ENCODE peak calls at places on chromosomes 2 and 18, in seven cellular contexts. Y is GM23248, H is PC-3, Q is MM.1S, V is neural progenitor cell, Z is GM23338, U is hepatocyte. L is an unnamed sample.

GRCh38 chr2:128573531-128573930 is 254.9 kb upstream of the HS6ST1 start:
- DNase-seq in Z (no peak), V (no peak), Y (no peak), H (no peak), U (no peak), Q (no peak), L (no peak)

GRCh38 chr2:220585241-220585640 is 957.8 kb downstream of the SLC4A3 start:
- DNase-seq in V (no peak), U (no peak), Y (peak), Q (no peak), H (no peak), Z (no peak), L (no peak)

GRCh38 chr2:37833420-37833819 is 91.7 kb upstream of the RMDN2 start:
- DNase-seq in Q (no peak), Y (peak), Z (no peak), V (no peak), H (no peak), U (no peak), L (no peak)

GRCh38 chr2:177598321-177598922 is 205.8 kb downstream of the AGPS start:
- DNase-seq in U (peak), Z (no peak), H (no peak), Q (no peak), V (no peak), Y (peak), L (no peak)

GRCh38 chr2:99850076-99850710 is 292.2 kb downstream of the AFF3 start:
- DNase-seq in H (peak), V (no peak), Y (no peak), Z (no peak), U (peak), Q (no peak), L (no peak)

GRCh38 chr2:190320696-190321095 is 1.1 kb upstream of the HIBCH start:
- DNase-seq in Z (no peak), H (no peak), V (no peak), Q (no peak), U (no peak), Y (no peak), L (no peak)

GRCh38 chr2:74373189-74373588 is 6.9 kb downstream of the DCTN1 start:
- DNase-seq in Z (peak), Q (no peak), V (peak), U (peak), H (no peak), Y (peak), L (no peak)

GRCh38 chr18:56575819-56576663 is 62.4 kb downstream of the TXNL1 start:
- DNase-seq in Y (peak), H (peak), Z (peak), U (peak), V (peak), Q (peak), L (peak)

GRCh38 chr2:202566286-202566685 is 68.5 kb upstream of the FAM117B start:
- DNase-seq in Y (peak), V (no peak), Z (no peak), Q (no peak), U (no peak), H (no peak), L (no peak)

GRCh38 chr18:34493099-34493544 is 217.0 kb upstream of the DTNA start:
- DNase-seq in Q (peak), V (peak), H (peak), Z (peak), U (peak), Y (peak), L (no peak)

GRCh38 chr2:70520825-70521224 is 32.8 kb downstream of the TGFA start:
- DNase-seq in U (no peak), V (no peak), Q (no peak), Y (no peak), Z (no peak), H (peak), L (no peak)

GRCh38 chr18:28875059-28875458 is 698.1 kb upstream of the CDH2 start:
- DNase-seq in V (no peak), Q (no peak), Z (no peak), Y (peak), U (no peak), H (no peak), L (no peak)

GRCh38 chr2:24922556-24922955 is 2.5 kb upstream of the ADCY3 start:
- DNase-seq in Z (no peak), H (no peak), V (no peak), Q (no peak), U (no peak), Y (no peak), L (no peak)

GRCh38 chr2:240857039-240858008 is 11.3 kb upstream of the AGXT start:
- DNase-seq in U (peak), H (no peak), Z (no peak), V (no peak), Y (no peak), Q (no peak), L (no peak)

GRCh38 chr2:3005859-3006258 is 371.8 kb downstream of the EIPR1 start:
- DNase-seq in Q (no peak), U (no peak), V (no peak), H (no peak), Y (no peak), Z (no peak), L (no peak)

GRCh38 chr18:75209129-75209951 is at the start of gene PTGR3:
- DNase-seq in U (peak), Z (peak), Y (peak), Q (peak), H (peak), V (peak), L (peak)

GRCh38 chr2:174553811-174554493 is 43.7 kb downstream of the WIPF1 start:
- DNase-seq in Y (no peak), U (no peak), V (no peak), Z (no peak), Q (no peak), H (no peak), L (no peak)

GRCh38 chr18:7090771-7091170 is 26.8 kb downstream of the LAMA1 start:
- DNase-seq in U (no peak), Q (no peak), H (no peak), V (no peak), Y (no peak), Z (no peak), L (no peak)

DNA sequence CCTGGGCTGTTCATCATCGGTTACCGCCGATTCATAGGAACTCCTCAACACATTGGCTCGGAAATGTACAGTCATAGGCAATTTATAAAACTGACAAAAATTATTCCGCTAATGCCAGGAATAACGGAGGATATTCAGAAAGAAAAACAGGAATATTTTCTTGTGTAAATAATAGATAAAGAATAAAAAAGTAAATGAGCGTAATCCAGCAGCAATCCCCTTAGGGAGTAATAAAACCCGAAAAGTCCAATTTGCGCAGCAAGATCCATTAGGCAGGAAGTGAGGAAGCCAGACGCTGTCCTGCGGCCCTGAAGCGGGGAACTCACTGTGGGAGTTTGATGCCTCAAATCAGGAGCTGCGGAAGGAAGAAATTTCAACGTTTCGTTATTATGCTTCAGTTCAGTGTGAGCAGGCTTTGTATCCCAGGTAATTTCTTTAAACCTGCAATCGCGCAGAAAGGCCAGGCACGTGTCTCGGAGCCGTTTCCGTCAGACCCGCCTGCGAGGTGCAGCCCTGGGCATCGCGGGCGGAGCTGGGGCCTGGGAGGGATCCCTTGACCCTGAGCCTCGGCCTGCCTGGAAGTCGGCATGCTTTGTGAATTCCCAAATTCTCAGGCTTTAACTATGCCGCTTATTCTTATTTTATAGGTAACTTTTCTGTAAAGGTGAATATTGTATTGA is 180.9 kb upstream of the ALKAL2 start:
- DNase-seq in Z (peak), H (no peak), Y (no peak), Q (no peak), V (no peak), U (no peak), L (no peak)
- TF ChIP-seq EZH2 in Z (peak), H (no peak), Y (no peak), Q (no peak), V (no peak), U (no peak), L (no peak)

GRCh38 chr2:217851191-217852020 is 151.4 kb downstream of the TNS1 start:
- DNase-seq in Y (peak), Z (no peak), V (no peak), H (peak), U (no peak), Q (no peak), L (no peak)

GRCh38 chr2:217848351-217848957 is 154.3 kb downstream of the TNS1 start:
- DNase-seq in U (no peak), V (no peak), Q (no peak), Y (no peak), H (no peak), Z (no peak), L (no peak)

GRCh38 chr2:217849154-217849553 is 153.6 kb downstream of the TNS1 start:
- DNase-seq in Y (peak), U (no peak), Q (no peak), H (peak), Z (no peak), V (no peak), L (no peak)

GRCh38 chr2:217847552-217848350 is 155.0 kb downstream of the TNS1 start:
- DNase-seq in H (no peak), Y (no peak), U (no peak), Q (no peak), Z (no peak), V (no peak), L (no peak)

DNA sequence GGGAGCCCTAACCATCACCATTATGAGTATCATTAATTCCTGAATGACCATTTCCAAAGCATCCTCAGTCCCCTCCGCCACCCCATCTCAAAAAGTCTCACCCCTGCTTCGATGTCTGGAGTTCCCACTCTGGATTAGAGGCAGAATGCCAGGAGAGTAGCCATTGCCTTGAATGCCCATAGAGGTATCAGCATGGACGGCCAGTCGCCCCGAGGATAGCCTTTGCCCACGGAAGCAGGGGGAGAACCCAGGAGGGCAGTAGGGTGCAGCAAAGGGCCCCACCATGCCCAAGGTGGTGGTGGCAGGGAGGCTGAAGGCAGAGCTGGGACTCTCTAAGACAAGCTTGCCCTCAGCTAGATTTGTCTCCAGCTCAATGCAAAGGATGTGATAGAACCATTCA is 153.2 kb downstream of the TNS1 start:
- DNase-seq in H (no peak), U (no peak), Z (no peak), V (no peak), Y (no peak), Q (no peak), L (no peak)
- H3K27ac ChIP-seq in H (no peak), U (peak), Z (no peak), V (no peak), Y (peak), Q (no peak), L (no peak)

DNA sequence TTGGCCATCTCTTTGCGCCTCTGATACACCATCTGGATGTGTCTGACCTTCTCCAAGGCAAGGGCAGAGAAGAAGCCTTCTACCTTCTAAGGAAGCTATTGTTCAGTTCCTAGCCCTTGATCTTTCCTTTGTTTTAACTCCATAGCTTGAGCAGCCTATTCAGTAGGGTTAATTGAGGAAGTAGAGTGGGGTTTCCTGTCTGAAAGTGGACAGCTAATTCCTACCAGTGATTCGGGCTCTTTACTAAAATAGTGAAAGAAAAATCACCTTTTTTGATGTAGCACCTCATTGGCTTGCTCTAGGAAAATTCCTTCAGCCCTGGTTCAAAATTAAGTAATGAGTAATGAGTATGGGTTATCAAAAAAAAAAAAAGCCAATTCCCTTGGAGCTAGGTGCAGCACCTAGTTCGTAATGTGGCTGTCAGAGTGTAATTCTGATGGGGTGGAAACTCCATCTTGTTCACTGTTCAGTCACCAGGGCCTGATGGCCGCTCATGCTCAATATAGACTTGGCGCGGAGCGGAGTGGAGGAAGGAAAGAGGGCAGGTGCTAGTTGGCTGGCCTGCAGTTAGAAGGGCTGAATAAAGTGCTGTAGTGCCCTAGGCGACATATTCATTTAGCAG is 2.9 kb upstream of the MGAT5 start:
- DNase-seq in U (no peak), H (no peak), Z (no peak), Y (no peak), Q (no peak), V (no peak), L (no peak)
- TF ChIP-seq EZH2phosphoT487 in U (no peak), H (no peak), Z (no peak), Y (no peak), Q (no peak), V (no peak), L (no peak)

GRCh38 chr2:189304360-189304759 is 124.8 kb upstream of the COL5A2 start:
- DNase-seq in V (no peak), Q (no peak), Z (no peak), H (no peak), Y (no peak), U (no peak), L (no peak)

GRCh38 chr2:189305291-189305943 is 125.9 kb upstream of the COL5A2 start:
- DNase-seq in Z (no peak), V (no peak), Q (no peak), U (no peak), H (peak), Y (peak), L (no peak)

GRCh38 chr2:189312211-189312610 is 129.1 kb upstream of the WDR75 start:
- DNase-seq in Q (no peak), Y (no peak), Z (no peak), U (no peak), H (no peak), V (no peak), L (no peak)

GRCh38 chr2:189306441-189307006 is 127.0 kb upstream of the COL5A2 start:
- DNase-seq in U (no peak), H (no peak), Y (no peak), V (no peak), Z (no peak), Q (no peak), L (no peak)

GRCh38 chr2:189308056-189308790 is 128.7 kb upstream of the COL5A2 start:
- DNase-seq in H (no peak), Z (no peak), U (no peak), Q (no peak), Y (no peak), V (no peak), L (no peak)
- TF ChIP-seq EZH2 in H (no peak), Z (no peak), U (no peak), Q (no peak), Y (no peak), V (no peak), L (no peak)

GRCh38 chr18:77119101-77119850 is 13.3 kb downstream of the MBP start:
- DNase-seq in Z (no peak), Q (no peak), Y (no peak), U (no peak), H (no peak), V (no peak), L (no peak)
- H3K27ac ChIP-seq in Z (no peak), Q (no peak), Y (no peak), U (no peak), H (no peak), V (no peak), L (no peak)

GRCh38 chr2:236168110-236169067 is at the start of gene GBX2:
- DNase-seq in U (peak), Y (peak), Z (peak), V (peak), H (peak), Q (no peak), L (peak)

GRCh38 chr2:236166781-236167296 is 1.3 kb downstream of the GBX2 start:
- DNase-seq in V (peak), Y (no peak), Q (no peak), U (no peak), Z (peak), H (no peak), L (no peak)

GRCh38 chr2:236166157-236166780 is 1.9 kb downstream of the GBX2 start:
- DNase-seq in H (no peak), U (no peak), Z (peak), Y (peak), Q (no peak), V (peak), L (no peak)

GRCh38 chr2:236169151-236169721 is 1.1 kb upstream of the GBX2 start:
- DNase-seq in Z (peak), Q (no peak), H (no peak), U (no peak), Y (no peak), V (peak), L (no peak)

DNA sequence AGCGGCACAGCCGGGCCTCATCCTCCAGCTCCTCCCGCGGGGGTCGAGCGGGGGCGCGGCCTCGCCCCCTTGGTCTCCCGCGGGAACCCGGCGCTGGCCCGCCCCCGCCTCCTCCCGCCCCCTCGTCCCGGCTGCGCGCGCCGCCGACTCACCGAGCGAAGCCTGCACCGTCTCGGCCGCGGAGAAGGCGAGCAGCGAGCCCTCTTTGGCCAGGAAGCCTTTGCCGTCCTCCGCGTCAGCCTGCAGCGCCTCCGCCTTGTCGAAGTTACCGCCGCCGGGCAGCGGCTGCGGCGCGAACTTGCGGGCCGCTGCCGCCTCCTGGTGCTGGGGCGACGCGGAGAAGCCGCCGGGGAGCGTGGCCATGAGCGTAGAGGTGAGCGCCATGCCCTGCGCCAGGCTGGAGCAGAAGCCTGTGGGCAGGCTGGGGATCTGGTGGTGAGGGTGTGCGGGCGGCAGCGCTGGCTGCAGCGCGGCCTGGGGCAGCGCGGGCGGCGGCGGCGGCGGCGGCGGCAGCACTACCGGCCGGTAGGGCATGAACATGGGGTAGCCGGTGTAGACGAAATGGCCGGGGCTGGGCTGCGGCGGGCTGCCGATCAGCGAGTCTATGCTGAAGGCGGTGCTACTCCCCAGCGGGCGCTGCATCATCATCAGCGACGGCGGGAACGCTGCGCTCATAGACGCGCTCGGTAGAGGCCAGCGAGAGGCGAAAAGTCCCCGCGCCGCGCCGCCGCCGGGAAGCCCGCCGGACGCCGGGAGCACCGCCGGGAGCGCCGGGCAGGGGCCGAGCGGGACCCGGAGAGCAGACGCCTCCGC is 683 bp downstream of the GBX2 start:
- DNase-seq in Z (peak), U (peak), H (peak), Y (peak), V (peak), Q (no peak), L (no peak)
- TF ChIP-seq EZH2phosphoT487 in Z (peak), U (peak), H (no peak), Y (no peak), V (peak), Q (no peak), L (no peak)

GRCh38 chr2:222298311-222299150 is at the start of gene PAX3:
- DNase-seq in H (no peak), U (no peak), Z (peak), V (peak), Q (no peak), Y (no peak), L (no peak)

GRCh38 chr2:222298000-222298310 is 843 bp downstream of the PAX3 start:
- DNase-seq in Q (no peak), V (no peak), Z (no peak), Y (no peak), U (no peak), H (no peak), L (no peak)

GRCh38 chr2:222297600-222297935 is 1.2 kb downstream of the PAX3 start:
- DNase-seq in Z (peak), U (no peak), V (peak), Y (no peak), H (no peak), Q (no peak), L (no peak)

GRCh38 chr2:222296311-222296736 is 2.5 kb downstream of the PAX3 start:
- DNase-seq in U (no peak), Q (no peak), Y (no peak), Z (no peak), H (no peak), V (no peak), L (no peak)

GRCh38 chr2:222296911-222297599 is 1.7 kb downstream of the PAX3 start:
- DNase-seq in Z (peak), Q (no peak), V (peak), U (no peak), Y (no peak), H (no peak), L (no peak)
- TF ChIP-seq EZH2 in Z (peak), Q (no peak), V (peak), U (peak), Y (no peak), H (no peak), L (no peak)